ENCODE peak calls at places on chromosomes 12 and 14, in eight cellular contexts. W, B, Q, L, V, S, X and T are unnamed samples.

GRCh38 chr12:99259040-99259934 is 388.3 kb upstream of the GARIN6 start:
- DNase-seq in L (no peak), Q (no peak), B (no peak), W (no peak), V (no peak), S (no peak), X (no peak), T (no peak)

GRCh38 chr14:77270361-77271112 is 469 bp downstream of the NGB start:
- DNase-seq in X (no peak), B (no peak), L (no peak), W (no peak), S (peak), V (peak), Q (no peak), T (no peak)

GRCh38 chr14:102209224-102209966 is 69.7 kb downstream of the WDR20 start:
- DNase-seq in W (peak), X (no peak), B (peak), V (peak), Q (peak), L (no peak), S (peak), T (peak)

GRCh38 chr14:53127151-53127550 is 26.0 kb downstream of the DDHD1 start:
- DNase-seq in W (no peak), S (no peak), B (no peak), L (no peak), V (no peak), X (no peak), Q (no peak), T (no peak)

GRCh38 chr12:84760091-84760490 is 152.5 kb downstream of the SLC6A15 start:
- DNase-seq in B (no peak), V (no peak), X (no peak), S (no peak), Q (no peak), L (no peak), W (no peak), T (no peak)

GRCh38 chr12:59843260-59843843 is 247.5 kb downstream of the SLC16A7 start:
- DNase-seq in B (no peak), S (no peak), L (no peak), V (no peak), X (no peak), Q (no peak), W (no peak), T (no peak)

GRCh38 chr14:86999076-86999475 is 993.9 kb downstream of the GALC start:
- DNase-seq in S (no peak), Q (no peak), W (no peak), B (no peak), X (no peak), L (no peak), V (no peak), T (peak)

GRCh38 chr14:56125772-56126411 is 7.7 kb downstream of the PELI2 start:
- DNase-seq in B (no peak), Q (no peak), V (no peak), S (no peak), X (no peak), W (no peak), L (no peak), T (no peak)

GRCh38 chr14:99230271-99231141 is 41.5 kb downstream of the BCL11B start:
- DNase-seq in X (no peak), W (no peak), V (no peak), L (no peak), S (no peak), B (peak), Q (no peak), T (no peak)

GRCh38 chr12:123379391-123379790 is 4.5 kb upstream of the KMT5A start:
- DNase-seq in L (no peak), B (no peak), W (no peak), S (no peak), X (no peak), V (no peak), Q (no peak), T (no peak)

GRCh38 chr14:64442300-64442988 is 22.9 kb upstream of the AKAP5 start:
- DNase-seq in X (no peak), B (peak), W (no peak), L (no peak), V (no peak), Q (no peak), S (peak), T (no peak)

DNA sequence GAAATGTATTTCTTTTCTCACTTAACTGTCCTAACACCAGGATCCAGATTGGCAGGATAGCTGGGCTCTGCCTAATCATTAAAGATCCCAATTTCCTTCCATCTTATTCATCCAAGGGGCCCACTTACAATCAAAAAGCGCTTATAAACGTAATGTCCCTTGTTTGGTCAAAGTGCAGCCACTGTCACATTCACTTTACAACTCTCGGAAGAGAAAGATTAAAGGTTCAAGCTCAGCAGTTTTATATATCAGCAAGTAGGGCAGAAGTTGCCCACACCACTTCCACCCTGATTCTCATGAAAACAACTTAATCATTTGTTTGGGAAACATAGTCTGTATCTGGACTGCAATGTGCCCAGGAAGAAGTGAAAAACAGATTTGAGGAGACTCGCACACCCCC is 80.7 kb downstream of the CAPZA3 start:
- DNase-seq in W (no peak), V (no peak), B (no peak), S (no peak), X (no peak), L (no peak), Q (no peak), T (no peak)
- TF ChIP-seq RAD21 in W (no peak), V (no peak), B (no peak), S (no peak), X (no peak), L (no peak), Q (no peak), T (no peak)

DNA sequence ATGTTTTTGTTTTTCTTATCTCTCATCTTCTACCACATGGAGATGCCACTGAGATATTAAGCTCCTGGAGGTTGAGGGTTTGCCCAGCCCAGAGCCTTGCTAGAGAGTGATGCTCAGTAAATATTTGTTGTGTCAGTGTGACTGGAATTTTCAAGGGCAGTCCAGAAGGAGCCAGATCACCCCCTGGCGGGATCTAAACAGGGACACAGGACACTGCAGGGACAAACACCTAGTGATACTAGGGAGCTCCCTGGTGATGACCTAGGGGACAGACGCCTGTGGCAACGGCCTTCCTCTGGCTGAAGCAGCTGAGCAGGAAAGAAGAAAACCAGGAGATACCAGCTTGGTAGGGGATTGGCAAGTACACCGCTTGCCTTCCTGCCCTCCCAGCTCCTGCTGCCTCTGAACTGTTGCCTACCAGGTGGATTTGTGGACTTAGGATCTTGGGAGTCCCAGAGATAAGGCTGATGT is 714.4 kb upstream of the TBX3 start:
- DNase-seq in S (peak), X (no peak), V (no peak), L (no peak), W (peak), B (no peak), Q (peak), T (no peak)
- TF ChIP-seq RAD21 in S (peak), X (peak), V (no peak), L (peak), W (peak), B (peak), Q (peak), T (no peak)

GRCh38 chr12:6869049-6870021 is 2.0 kb downstream of the TPI1 start:
- DNase-seq in V (peak), W (peak), L (peak), Q (peak), S (peak), X (peak), B (peak), T (peak)
- TF ChIP-seq RAD21 in V (peak), W (peak), L (no peak), Q (peak), S (peak), X (peak), B (peak), T (peak)

DNA sequence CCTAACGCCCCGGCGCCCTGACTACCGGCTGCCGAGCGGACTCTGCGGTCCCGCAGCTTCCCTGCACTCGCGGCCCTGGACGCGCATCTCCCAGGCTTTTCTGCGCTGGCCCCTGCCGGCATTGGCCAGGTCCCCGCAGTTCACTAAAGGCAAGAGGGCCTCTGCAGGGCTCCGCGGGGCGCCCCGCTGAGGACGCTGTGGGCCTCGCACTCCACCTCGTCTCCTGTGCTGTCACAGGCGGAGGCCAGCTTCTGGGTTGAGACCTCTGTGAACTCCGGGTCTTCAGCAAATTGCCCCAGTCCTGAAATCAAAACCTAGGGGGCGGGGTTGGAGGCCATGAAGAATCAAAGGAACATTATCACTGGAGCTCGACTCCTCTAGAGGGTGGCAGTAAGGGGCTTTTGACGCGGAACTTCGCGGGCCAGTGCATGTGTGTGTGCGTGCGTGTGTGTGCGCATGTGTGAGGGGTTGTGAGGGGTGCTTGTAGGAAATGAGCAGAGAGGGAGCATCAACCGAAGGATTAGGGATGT is 68.5 kb upstream of the CAPRIN2 start:
- DNase-seq in S (no peak), W (peak), L (no peak), B (no peak), Q (no peak), V (no peak), X (no peak), T (no peak)
- TF ChIP-seq RAD21 in S (no peak), W (no peak), L (no peak), B (no peak), Q (no peak), V (no peak), X (no peak), T (no peak)

GRCh38 chr12:91043408-91043807 is 14.4 kb downstream of the KERA start:
- DNase-seq in V (no peak), Q (no peak), B (no peak), W (no peak), L (no peak), X (no peak), S (no peak), T (no peak)

GRCh38 chr12:91037301-91037700 is 20.5 kb downstream of the KERA start:
- DNase-seq in W (no peak), B (no peak), V (no peak), X (no peak), S (no peak), Q (no peak), L (no peak), T (peak)

DNA sequence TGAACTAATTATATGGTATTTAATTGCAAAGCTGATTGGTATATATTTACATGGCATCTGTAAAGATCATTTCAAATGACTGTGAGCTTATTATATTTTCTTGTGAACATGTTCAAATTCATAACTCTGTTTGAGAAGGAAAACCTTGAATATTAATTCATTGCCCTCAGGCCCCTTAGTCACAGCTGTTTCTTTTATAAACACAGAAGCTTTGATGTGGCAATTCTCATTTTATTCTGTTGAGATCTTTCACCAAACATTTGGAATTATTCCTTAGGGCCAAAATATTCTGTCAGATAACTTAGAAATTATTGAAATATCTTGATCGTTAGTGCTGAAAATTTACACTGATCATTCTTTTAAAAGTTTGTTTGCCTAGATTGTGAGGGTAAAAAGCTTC is 17.5 kb downstream of the KERA start:
- DNase-seq in V (no peak), X (no peak), B (no peak), W (no peak), L (no peak), S (no peak), Q (no peak), T (peak)
- TF ChIP-seq RAD21 in V (no peak), X (no peak), B (no peak), W (no peak), L (no peak), S (no peak), Q (no peak), T (no peak)

GRCh38 chr14:58701576-58701975 is 63.8 kb downstream of the DACT1 start:
- DNase-seq in Q (no peak), X (no peak), B (no peak), L (no peak), V (no peak), S (no peak), W (no peak), T (no peak)

GRCh38 chr14:58697927-58698641 is 60.3 kb downstream of the DACT1 start:
- DNase-seq in B (no peak), Q (no peak), L (no peak), X (no peak), V (no peak), W (no peak), S (no peak), T (no peak)

GRCh38 chr14:58697266-58697926 is 59.6 kb downstream of the DACT1 start:
- DNase-seq in W (no peak), L (no peak), V (no peak), X (no peak), B (no peak), S (no peak), Q (no peak), T (no peak)

GRCh38 chr14:58701156-58701555 is 63.4 kb downstream of the DACT1 start:
- DNase-seq in S (no peak), Q (no peak), V (no peak), X (no peak), L (no peak), W (no peak), B (no peak), T (no peak)

DNA sequence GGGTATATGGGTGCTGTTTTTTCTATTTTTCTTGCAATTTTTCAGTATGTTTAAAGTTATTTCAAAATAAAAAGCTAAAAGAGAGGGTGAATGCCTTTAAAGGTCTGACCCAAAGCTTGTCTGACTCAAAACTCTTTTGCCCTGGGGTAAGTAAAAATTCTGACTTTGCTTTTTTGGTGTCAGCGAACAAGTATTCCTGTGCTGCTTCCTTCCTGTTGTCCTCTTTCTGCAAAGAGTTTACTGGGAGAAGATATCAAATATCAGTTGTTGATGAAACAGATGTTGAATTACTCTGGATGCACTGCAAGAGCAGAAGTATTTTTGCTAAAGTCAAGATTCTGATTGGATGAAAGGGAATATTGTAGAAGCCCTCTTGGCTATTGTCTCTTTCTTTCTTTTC is 61.9 kb downstream of the DACT1 start:
- DNase-seq in V (no peak), B (no peak), Q (no peak), W (no peak), S (no peak), L (no peak), X (no peak), T (no peak)
- TF ChIP-seq RAD21 in V (no peak), B (no peak), Q (no peak), W (no peak), S (no peak), L (no peak), X (no peak), T (no peak)